ENCODE peak calls at places on chromosomes 6 and 20, in six cellular contexts. C, B, L, F, T and N are unnamed samples.

GRCh38 chr6:50899306-50899840 is 80.7 kb downstream of the TFAP2B start:
- DNase-seq in C (no peak), B (peak; percentile 28), L (peak; percentile 2), F (no peak), T (no peak), N (no peak)

GRCh38 chr6:72216222-72217106 is 330.1 kb downstream of the RIMS1 start:
- DNase-seq in C (no peak), B (no peak), L (no peak), F (no peak), T (no peak), N (no peak)

GRCh38 chr20:22341508-22341907 is 242.9 kb downstream of the FOXA2 start:
- DNase-seq in C (no peak), B (peak; percentile 38), L (peak; percentile 56), F (no peak), T (no peak), N (no peak)

GRCh38 chr6:109671721-109672120 is 19.3 kb downstream of the AK9 start:
- DNase-seq in C (no peak), B (no peak), L (peak; percentile 49), F (no peak), T (no peak), N (no peak)

GRCh38 chr6:169859978-169860703 is 108.7 kb downstream of the ERMARD start:
- DNase-seq in C (no peak), B (no peak), L (no peak), F (no peak), T (peak; percentile 4), N (no peak)

GRCh38 chr20:6299451-6299850 is 176.6 kb upstream of the FERMT1 start:
- DNase-seq in C (no peak), B (peak; percentile 14), L (no peak), F (no peak), T (no peak), N (no peak)

GRCh38 chr6:15491255-15491985 is 171.4 kb downstream of the DTNBP1 start:
- DNase-seq in C (peak; percentile 71), B (peak; percentile 47), L (peak; percentile 84), F (peak; percentile 55), T (peak; percentile 87), N (peak; percentile 43)

GRCh38 chr20:9131841-9132240 is 63.0 kb downstream of the PLCB4 start:
- DNase-seq in C (no peak), B (no peak), L (no peak), F (no peak), T (no peak), N (no peak)

GRCh38 chr20:24694157-24694726 is 224.8 kb downstream of the SYNDIG1 start:
- DNase-seq in C (no peak), B (no peak), L (no peak), F (no peak), T (peak; percentile 50), N (no peak)

GRCh38 chr6:159398633-159399032 is 229.4 kb downstream of the FNDC1 start:
- DNase-seq in C (no peak), B (no peak), L (no peak), F (no peak), T (no peak), N (no peak)

GRCh38 chr6:43286456-43286994 is 11.5 kb upstream of the SLC22A7 start:
- DNase-seq in C (no peak), B (no peak), L (no peak), F (no peak), T (no peak), N (no peak)

GRCh38 chr6:25990172-25990873 is 27.7 kb downstream of the TRIM38 start:
- DNase-seq in C (no peak), B (no peak), L (no peak), F (no peak), T (no peak), N (no peak)

GRCh38 chr20:33733654-33734576 is 2.1 kb downstream of the ZNF341 start:
- DNase-seq in C (no peak), B (peak; percentile 60), L (peak; percentile 86), F (no peak), T (no peak), N (no peak)

GRCh38 chr6:170188571-170189001 is 102.3 kb downstream of the DLL1 start:
- DNase-seq in C (no peak), B (no peak), L (no peak), F (no peak), T (peak; percentile 7), N (no peak)

GRCh38 chr20:39645130-39645529 is 683.0 kb downstream of the DHX35 start:
- DNase-seq in C (no peak), B (no peak), L (no peak), F (no peak), T (no peak), N (no peak)

GRCh38 chr6:53635322-53635721 is 30.2 kb downstream of the KLHL31 start:
- DNase-seq in C (peak; percentile 61), B (peak; percentile 64), L (no peak), F (no peak), T (peak; percentile 44), N (no peak)

GRCh38 chr20:61052796-61053442 is 199.1 kb upstream of the CDH4 start:
- DNase-seq in C (no peak), B (no peak), L (no peak), F (no peak), T (no peak), N (no peak)

GRCh38 chr6:72825265-72825918 is 203.5 kb downstream of the KCNQ5 start:
- DNase-seq in C (no peak), B (peak; percentile 76), L (peak; percentile 76), F (no peak), T (no peak), N (no peak)

GRCh38 chr6:130810307-130811030 is 16.7 kb upstream of the SMLR1 start:
- DNase-seq in C (no peak), B (no peak), L (no peak), F (no peak), T (no peak), N (no peak)

GRCh38 chr20:1437222-1437904 is 29.3 kb downstream of the NSFL1C start:
- DNase-seq in C (no peak), B (peak; percentile 72), L (peak; percentile 91), F (peak; percentile 60), T (peak; percentile 76), N (peak; percentile 69)

GRCh38 chr20:46122071-46122470 is 4.0 kb downstream of the CD40 start:
- DNase-seq in C (no peak), B (peak; percentile 71), L (peak; percentile 61), F (no peak), T (no peak), N (no peak)